ENCODE peak calls at places on chromosomes 2 and 18, in four cellular contexts. One of them, this sample, is unnamed.

GRCh38 chr2:119230630-119231185 is 7.1 kb downstream of the STEAP3 start:
- DNase-seq in SK-N-SH: no peak
- DNase-seq in K562: no peak
- DNase-seq in GM12891: no peak
- DNase-seq in this sample: no peak

GRCh38 chr2:188068093-188068492 is 223.6 kb upstream of the GULP1 start:
- DNase-seq in SK-N-SH: no peak
- DNase-seq in K562: no peak
- DNase-seq in GM12891: no peak
- DNase-seq in this sample: no peak

GRCh38 chr2:187138240-187138639 is 289.3 kb upstream of the ZSWIM2 start:
- DNase-seq in SK-N-SH: peak; percentile 3
- DNase-seq in K562: peak; percentile 7
- DNase-seq in GM12891: peak; percentile 0
- DNase-seq in this sample: no peak

GRCh38 chr2:106193491-106193976 is 567 bp downstream of the UXS1 start:
- DNase-seq in SK-N-SH: peak; percentile 70
- DNase-seq in K562: peak; percentile 41
- DNase-seq in GM12891: peak; percentile 32
- DNase-seq in this sample: peak; percentile 32

GRCh38 chr2:150125708-150126107 is 361.8 kb downstream of the RND3 start:
- DNase-seq in SK-N-SH: no peak
- DNase-seq in K562: peak; percentile 10
- DNase-seq in GM12891: no peak
- DNase-seq in this sample: no peak

GRCh38 chr18:57909620-57910019 is 106.5 kb upstream of the ATP8B1 start:
- DNase-seq in SK-N-SH: no peak
- DNase-seq in K562: no peak
- DNase-seq in GM12891: no peak
- DNase-seq in this sample: no peak

GRCh38 chr2:209523041-209523740 is 99.3 kb downstream of the MAP2 start:
- DNase-seq in SK-N-SH: no peak
- DNase-seq in K562: no peak
- DNase-seq in GM12891: no peak
- DNase-seq in this sample: no peak

GRCh38 chr2:134465228-134465627 is 211.4 kb downstream of the MGAT5 start:
- DNase-seq in SK-N-SH: no peak
- DNase-seq in K562: no peak
- DNase-seq in GM12891: no peak
- DNase-seq in this sample: no peak

GRCh38 chr2:102826904-102827303 is 65.1 kb downstream of the TMEM182 start:
- DNase-seq in SK-N-SH: peak; percentile 44
- DNase-seq in K562: no peak
- DNase-seq in GM12891: no peak
- DNase-seq in this sample: no peak

GRCh38 chr2:42568431-42569115 is at the start of gene MTA3:
- DNase-seq in SK-N-SH: peak; percentile 93
- DNase-seq in K562: peak; percentile 73
- DNase-seq in GM12891: peak; percentile 43
- DNase-seq in this sample: peak; percentile 44

GRCh38 chr18:74454279-74454741 is 2.8 kb downstream of the DIPK1C start:
- DNase-seq in SK-N-SH: no peak
- DNase-seq in K562: no peak
- DNase-seq in GM12891: no peak
- DNase-seq in this sample: no peak

GRCh38 chr18:12863687-12864086 is 20.4 kb downstream of the PTPN2 start:
- DNase-seq in SK-N-SH: no peak
- DNase-seq in K562: no peak
- DNase-seq in GM12891: no peak
- DNase-seq in this sample: no peak

GRCh38 chr18:12867724-12868123 is 16.3 kb downstream of the PTPN2 start:
- DNase-seq in SK-N-SH: no peak
- DNase-seq in K562: no peak
- DNase-seq in GM12891: no peak
- DNase-seq in this sample: no peak

GRCh38 chr18:12862874-12863482 is 21.1 kb downstream of the PTPN2 start:
- DNase-seq in SK-N-SH: no peak
- DNase-seq in K562: no peak
- DNase-seq in GM12891: no peak
- DNase-seq in this sample: no peak

GRCh38 chr18:12872408-12872807 is 11.6 kb downstream of the PTPN2 start:
- DNase-seq in SK-N-SH: no peak
- DNase-seq in K562: no peak
- DNase-seq in GM12891: no peak
- DNase-seq in this sample: no peak

GRCh38 chr18:12868576-12868975 is 15.5 kb downstream of the PTPN2 start:
- DNase-seq in SK-N-SH: no peak
- DNase-seq in K562: no peak
- DNase-seq in GM12891: no peak
- DNase-seq in this sample: no peak
- TF ChIP-seq TAF1 in SK-N-SH: no peak
- TF ChIP-seq TAF1 in K562: no peak
- TF ChIP-seq TAF1 in GM12891: no peak
- TF ChIP-seq TAF1 in this sample: no peak

DNA sequence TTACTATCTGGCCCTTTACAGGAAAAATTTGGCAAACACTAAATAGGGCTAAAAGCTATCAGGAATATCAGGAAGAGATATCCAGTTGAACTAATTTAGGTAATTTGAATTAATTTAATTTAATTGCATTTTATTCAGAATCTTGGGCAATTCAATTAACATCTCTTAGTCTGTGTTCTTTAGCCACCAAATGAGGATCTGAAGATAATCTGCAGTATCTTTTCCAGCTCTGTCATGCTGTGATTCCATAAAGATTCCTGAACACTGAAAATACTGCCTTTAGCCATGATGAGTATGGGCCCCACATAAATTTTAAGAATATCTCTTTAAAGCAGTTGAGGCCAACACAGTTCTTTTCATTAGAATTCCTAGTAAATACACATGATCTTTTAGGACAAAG is 1671.1 kb upstream of the NXPH2 start:
- DNase-seq in SK-N-SH: no peak
- DNase-seq in K562: no peak
- DNase-seq in GM12891: no peak
- DNase-seq in this sample: no peak
- TF ChIP-seq TAF1 in SK-N-SH: no peak
- TF ChIP-seq TAF1 in K562: no peak
- TF ChIP-seq TAF1 in GM12891: no peak
- TF ChIP-seq TAF1 in this sample: no peak

GRCh38 chr2:207459990-207460757 is 69.6 kb upstream of the CREB1 start:
- DNase-seq in SK-N-SH: no peak
- DNase-seq in K562: no peak
- DNase-seq in GM12891: no peak
- DNase-seq in this sample: no peak
- TF ChIP-seq TAF1 in SK-N-SH: no peak
- TF ChIP-seq TAF1 in K562: no peak
- TF ChIP-seq TAF1 in GM12891: no peak
- TF ChIP-seq TAF1 in this sample: no peak

GRCh38 chr2:7927694-7928093 is 754.2 kb upstream of the ID2 start:
- DNase-seq in SK-N-SH: no peak
- DNase-seq in K562: no peak
- DNase-seq in GM12891: no peak
- DNase-seq in this sample: no peak
- TF ChIP-seq TAF1 in SK-N-SH: no peak
- TF ChIP-seq TAF1 in K562: no peak
- TF ChIP-seq TAF1 in GM12891: no peak
- TF ChIP-seq TAF1 in this sample: no peak

GRCh38 chr18:42798606-42799005 is 316.9 kb downstream of the RIT2 start:
- DNase-seq in SK-N-SH: peak; percentile 78
- DNase-seq in K562: no peak
- DNase-seq in GM12891: no peak
- DNase-seq in this sample: no peak

DNA sequence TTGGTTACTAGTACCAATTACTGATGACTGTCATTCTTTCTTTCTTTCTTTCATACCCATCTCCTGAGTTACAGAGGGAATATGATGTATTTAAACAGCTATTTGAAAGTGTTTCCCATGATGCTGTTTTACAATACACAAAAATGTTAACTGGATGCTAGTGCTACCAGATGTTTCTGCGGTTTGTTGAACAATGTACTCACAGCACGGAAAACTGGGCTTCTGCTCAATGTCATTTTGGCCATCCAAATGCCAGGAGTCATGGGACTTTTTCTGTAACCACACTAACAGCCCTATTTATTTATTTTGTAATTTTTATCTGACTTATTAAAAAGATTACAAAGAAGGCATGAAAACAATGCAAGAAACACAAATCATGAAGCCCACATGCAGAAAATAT is 313.8 kb downstream of the RIT2 start:
- DNase-seq in SK-N-SH: no peak
- DNase-seq in K562: no peak
- DNase-seq in GM12891: no peak
- DNase-seq in this sample: no peak
- TF ChIP-seq TAF1 in SK-N-SH: no peak
- TF ChIP-seq TAF1 in K562: no peak
- TF ChIP-seq TAF1 in GM12891: no peak
- TF ChIP-seq TAF1 in this sample: no peak

GRCh38 chr2:101577173-101577572 is 102.3 kb upstream of the RFX8 start:
- DNase-seq in SK-N-SH: no peak
- DNase-seq in K562: no peak
- DNase-seq in GM12891: no peak
- DNase-seq in this sample: no peak

GRCh38 chr2:101578671-101579070 is 103.8 kb upstream of the RFX8 start:
- DNase-seq in SK-N-SH: no peak
- DNase-seq in K562: no peak
- DNase-seq in GM12891: no peak
- DNase-seq in this sample: no peak

GRCh38 chr2:101574622-101575021 is 99.7 kb upstream of the RFX8 start:
- DNase-seq in SK-N-SH: no peak
- DNase-seq in K562: no peak
- DNase-seq in GM12891: no peak
- DNase-seq in this sample: no peak

GRCh38 chr2:101581675-101582299 is 106.9 kb upstream of the RFX8 start:
- DNase-seq in SK-N-SH: no peak
- DNase-seq in K562: no peak
- DNase-seq in GM12891: no peak
- DNase-seq in this sample: no peak

GRCh38 chr2:101580528-101580927 is 105.6 kb upstream of the RFX8 start:
- DNase-seq in SK-N-SH: no peak
- DNase-seq in K562: no peak
- DNase-seq in GM12891: no peak
- DNase-seq in this sample: no peak
- TF ChIP-seq TAF1 in SK-N-SH: no peak
- TF ChIP-seq TAF1 in K562: no peak
- TF ChIP-seq TAF1 in GM12891: no peak
- TF ChIP-seq TAF1 in this sample: no peak

This sample was measured in GM12892.